ENCODE peak calls at places on chromosome 4, in five cellular contexts. A is dermis blood vessel endothelial cell; N is stimulated activated effector memory CD8-positive, alpha-beta T cell treated with anti-CD3 and anti-CD28 coated beads, Interleukin-12 subunit alpha, Interleukin-12 subunit beta, amount 100 ng/mL, for 72 hours; Y is B cell; C is NCI-H2081. M is an unnamed sample.

GRCh38 chr4:157837071-157837470 is 335.8 kb downstream of the GASK1B start:
- DNase-seq in A (no peak), C (no peak), Y (no peak), N (no peak), M (no peak)

GRCh38 chr4:45650545-45650944 is 473.3 kb downstream of the GABRG1 start:
- DNase-seq in C (no peak), Y (no peak), A (no peak), N (no peak), M (no peak)

GRCh38 chr4:152033621-152034020 is 272.8 kb upstream of the GATB start:
- DNase-seq in C (no peak), A (no peak), N (no peak), Y (no peak), M (no peak)

GRCh38 chr4:185437809-185438208 is 12.0 kb upstream of the UFSP2 start:
- DNase-seq in Y (no peak), A (no peak), N (no peak), C (no peak), M (no peak)

GRCh38 chr4:19329631-19330030 is 922.1 kb upstream of the SLIT2 start:
- DNase-seq in N (no peak), Y (no peak), A (no peak), C (no peak), M (peak; percentile 32)

GRCh38 chr4:18593297-18594002 is 571.9 kb upstream of the LCORL start:
- DNase-seq in C (peak; percentile 85), N (peak; percentile 55), Y (peak; percentile 53), A (peak; percentile 86), M (peak; percentile 62)

GRCh38 chr4:66906314-66906713 is 639.0 kb downstream of the CENPC start:
- DNase-seq in A (no peak), N (no peak), C (no peak), Y (no peak), M (no peak)

GRCh38 chr4:118279328-118279727 is 73.5 kb downstream of the PRSS12 start:
- DNase-seq in A (peak; percentile 22), N (no peak), C (no peak), Y (no peak), M (no peak)

GRCh38 chr4:15898902-15899301 is 39.6 kb downstream of the FGFBP1 start:
- DNase-seq in A (no peak), C (no peak), Y (no peak), N (no peak), M (no peak)

GRCh38 chr4:104394409-104394813 is 100.3 kb downstream of the CXXC4 start:
- DNase-seq in C (peak; percentile 18), A (no peak), N (no peak), Y (no peak), M (no peak)

GRCh38 chr4:5118091-5118786 is 67.0 kb downstream of the STK32B start:
- DNase-seq in N (no peak), Y (no peak), C (no peak), A (no peak), M (peak; percentile 18)

GRCh38 chr4:124177647-124178425 is 534.7 kb downstream of the ANKRD50 start:
- DNase-seq in C (no peak), Y (no peak), N (no peak), A (peak; percentile 79), M (peak; percentile 62)

GRCh38 chr4:15291133-15291532 is 136.7 kb upstream of the C1QTNF7 start:
- DNase-seq in C (no peak), Y (no peak), A (no peak), N (no peak), M (no peak)

GRCh38 chr4:106312377-106312776 is 3.6 kb downstream of the TBCK start:
- DNase-seq in N (no peak), C (no peak), A (no peak), Y (no peak), M (peak; percentile 66)

GRCh38 chr4:141046255-141046654 is 87.0 kb downstream of the RNF150 start:
- DNase-seq in C (no peak), A (no peak), N (no peak), Y (no peak), M (peak; percentile 96)

GRCh38 chr4:40046311-40046980 is 10.2 kb upstream of the N4BP2 start:
- DNase-seq in Y (no peak), A (peak; percentile 71), C (no peak), N (no peak), M (peak; percentile 34)

GRCh38 chr4:65623509-65623908 is 46.8 kb downstream of the EPHA5 start:
- DNase-seq in A (no peak), C (no peak), Y (no peak), N (no peak), M (peak; percentile 76)

GRCh38 chr4:47505666-47506065 is 20.6 kb downstream of the ATP10D start:
- DNase-seq in Y (no peak), A (no peak), N (no peak), C (no peak), M (no peak)

GRCh38 chr4:89765966-89766365 is 71.0 kb downstream of the SNCA start:
- DNase-seq in A (peak; percentile 63), C (no peak), Y (no peak), N (no peak), M (peak; percentile 7)

GRCh38 chr4:169158046-169158445 is 112.7 kb downstream of the SH3RF1 start:
- DNase-seq in Y (no peak), N (no peak), A (peak; percentile 73), C (no peak), M (no peak)

GRCh38 chr4:124018383-124019317 is 622.1 kb downstream of the SPRY1 start:
- DNase-seq in N (no peak), Y (no peak), A (peak; percentile 33), C (no peak), M (peak; percentile 83)

GRCh38 chr4:101972791-101973190 is 182.3 kb downstream of the BANK1 start:
- DNase-seq in A (no peak), Y (no peak), N (no peak), C (no peak), M (no peak)

GRCh38 chr4:7256989-7257810 is 64.9 kb downstream of the SORCS2 start:
- DNase-seq in C (no peak), Y (no peak), N (no peak), A (no peak), M (no peak)

GRCh38 chr4:172207258-172207657 is 394.1 kb downstream of the GALNTL6 start:
- DNase-seq in A (no peak), Y (no peak), C (no peak), N (no peak), M (no peak)

GRCh38 chr4:30616943-30617646 is 103.1 kb upstream of the PCDH7 start:
- DNase-seq in A (no peak), C (no peak), N (no peak), Y (no peak), M (no peak)

GRCh38 chr4:94757192-94758140 is at the start of gene BMPR1B:
- DNase-seq in Y (peak; percentile 29), C (no peak), N (no peak), A (peak; percentile 35), M (peak; percentile 23)

GRCh38 chr4:110074570-110074969 is 123.8 kb downstream of the ELOVL6 start:
- DNase-seq in Y (no peak), A (no peak), N (no peak), C (no peak), M (no peak)

GRCh38 chr4:56731857-56732256 is 50.8 kb upstream of the HOPX start:
- DNase-seq in A (no peak), Y (peak; percentile 25), N (no peak), C (no peak), M (no peak)

GRCh38 chr4:147096667-147097604 is 151.3 kb upstream of the TTC29 start:
- DNase-seq in Y (peak; percentile 33), N (no peak), C (peak; percentile 42), A (peak; percentile 72), M (peak; percentile 53)

GRCh38 chr4:110865611-110866254 is 242.9 kb upstream of the PITX2 start:
- DNase-seq in Y (no peak), N (no peak), C (no peak), A (no peak), M (peak; percentile 80)

GRCh38 chr4:5839332-5839731 is 53.6 kb downstream of the CRMP1 start:
- DNase-seq in Y (no peak), N (no peak), C (no peak), A (no peak), M (no peak)

GRCh38 chr4:150078996-150079581 is 844 bp downstream of the DCLK2 start:
- DNase-seq in Y (peak; percentile 81), A (peak; percentile 37), C (peak; percentile 45), N (peak; percentile 54), M (peak; percentile 69)

GRCh38 chr4:84955168-84955567 is 11.3 kb downstream of the WDFY3 start:
- DNase-seq in A (no peak), Y (no peak), N (no peak), C (no peak), M (no peak)

GRCh38 chr4:845836-846251 is 19.9 kb upstream of the CPLX1 start:
- DNase-seq in Y (no peak), C (no peak), N (no peak), A (no peak), M (peak; percentile 23)

GRCh38 chr4:173685761-173686260 is 155.8 kb upstream of the HAND2 start:
- DNase-seq in C (no peak), Y (no peak), N (no peak), A (no peak), M (no peak)

GRCh38 chr4:26821677-26822503 is 38.8 kb upstream of the STIM2 start:
- DNase-seq in Y (no peak), N (no peak), C (no peak), A (peak; percentile 52), M (no peak)

GRCh38 chr4:57044279-57044678 is 65.6 kb downstream of the POLR2B start:
- DNase-seq in C (no peak), Y (no peak), A (no peak), N (no peak), M (peak; percentile 62)